ENCODE peak calls at places on chromosomes 1 and 21, in ten cellular contexts. One of them, this sample, is unnamed. For H3K4me1, the result is how much of the 10 kb centered on the place peaks cover.

GRCh38 chr1:62368989-62369388 is 49.8 kb upstream of the KANK4 start:
- DNase-seq in spleen: no peak
- DNase-seq in left lung: no peak
- DNase-seq in Panc1: no peak
- DNase-seq in naive thymus-derived CD4-positive, alpha-beta T cell: no peak
- DNase-seq in heart right ventricle: no peak
- DNase-seq in CD4-positive, alpha-beta memory T cell: no peak
- DNase-seq in psoas muscle: no peak
- DNase-seq in OCI-LY7: no peak
- DNase-seq in GM23248: no peak
- DNase-seq in this sample: no peak

GRCh38 chr1:203165101-203165799 is 10.4 kb downstream of the MYBPH start:
- DNase-seq in spleen: no peak
- DNase-seq in left lung: no peak
- DNase-seq in Panc1: no peak
- DNase-seq in naive thymus-derived CD4-positive, alpha-beta T cell: no peak
- DNase-seq in heart right ventricle: no peak
- DNase-seq in CD4-positive, alpha-beta memory T cell: no peak
- DNase-seq in psoas muscle: no peak
- DNase-seq in OCI-LY7: no peak
- DNase-seq in GM23248: no peak
- DNase-seq in this sample: no peak

GRCh38 chr1:214404571-214405213 is 123.7 kb downstream of the SMYD2 start:
- DNase-seq in spleen: no peak
- DNase-seq in left lung: no peak
- DNase-seq in Panc1: no peak
- DNase-seq in naive thymus-derived CD4-positive, alpha-beta T cell: no peak
- DNase-seq in heart right ventricle: no peak
- DNase-seq in CD4-positive, alpha-beta memory T cell: no peak
- DNase-seq in psoas muscle: no peak
- DNase-seq in OCI-LY7: no peak
- DNase-seq in GM23248: no peak
- DNase-seq in this sample: no peak

GRCh38 chr1:29635501-29636263 is 399.4 kb downstream of the PTPRU start:
- DNase-seq in spleen: no peak
- DNase-seq in left lung: no peak
- DNase-seq in Panc1: no peak
- DNase-seq in naive thymus-derived CD4-positive, alpha-beta T cell: no peak
- DNase-seq in heart right ventricle: no peak
- DNase-seq in CD4-positive, alpha-beta memory T cell: no peak
- DNase-seq in psoas muscle: no peak
- DNase-seq in OCI-LY7: no peak
- DNase-seq in GM23248: no peak
- DNase-seq in this sample: no peak

GRCh38 chr1:42931911-42932422 is 26.7 kb downstream of the SLC2A1 start:
- DNase-seq in spleen: peak
- DNase-seq in left lung: peak
- DNase-seq in Panc1: no peak
- DNase-seq in naive thymus-derived CD4-positive, alpha-beta T cell: peak
- DNase-seq in heart right ventricle: peak
- DNase-seq in CD4-positive, alpha-beta memory T cell: peak
- DNase-seq in psoas muscle: peak
- DNase-seq in OCI-LY7: peak
- DNase-seq in GM23248: no peak
- DNase-seq in this sample: no peak

GRCh38 chr21:33848252-33848953 is 67.2 kb downstream of the ATP5PO start:
- DNase-seq in spleen: no peak
- DNase-seq in left lung: no peak
- DNase-seq in Panc1: no peak
- DNase-seq in naive thymus-derived CD4-positive, alpha-beta T cell: no peak
- DNase-seq in heart right ventricle: no peak
- DNase-seq in CD4-positive, alpha-beta memory T cell: no peak
- DNase-seq in psoas muscle: no peak
- DNase-seq in OCI-LY7: peak
- DNase-seq in GM23248: no peak
- DNase-seq in this sample: no peak

GRCh38 chr1:8554956-8555534 is 237.1 kb downstream of the SLC45A1 start:
- DNase-seq in spleen: no peak
- DNase-seq in left lung: no peak
- DNase-seq in Panc1: no peak
- DNase-seq in naive thymus-derived CD4-positive, alpha-beta T cell: no peak
- DNase-seq in heart right ventricle: no peak
- DNase-seq in CD4-positive, alpha-beta memory T cell: no peak
- DNase-seq in psoas muscle: no peak
- DNase-seq in OCI-LY7: no peak
- DNase-seq in GM23248: peak
- DNase-seq in this sample: peak

GRCh38 chr1:246724725-246725095 is 501 bp downstream of the SCCPDH start:
- DNase-seq in spleen: no peak
- DNase-seq in left lung: no peak
- DNase-seq in Panc1: no peak
- DNase-seq in naive thymus-derived CD4-positive, alpha-beta T cell: no peak
- DNase-seq in heart right ventricle: no peak
- DNase-seq in CD4-positive, alpha-beta memory T cell: no peak
- DNase-seq in psoas muscle: no peak
- DNase-seq in OCI-LY7: no peak
- DNase-seq in GM23248: peak
- DNase-seq in this sample: peak

GRCh38 chr1:89670711-89671110 is 37.8 kb downstream of the LRRC8C start:
- DNase-seq in spleen: no peak
- DNase-seq in left lung: no peak
- DNase-seq in Panc1: no peak
- DNase-seq in naive thymus-derived CD4-positive, alpha-beta T cell: no peak
- DNase-seq in heart right ventricle: no peak
- DNase-seq in CD4-positive, alpha-beta memory T cell: no peak
- DNase-seq in psoas muscle: no peak
- DNase-seq in OCI-LY7: no peak
- DNase-seq in GM23248: no peak
- DNase-seq in this sample: no peak

GRCh38 chr1:89670168-89670567 is 37.2 kb downstream of the LRRC8C start:
- DNase-seq in spleen: no peak
- DNase-seq in left lung: no peak
- DNase-seq in Panc1: no peak
- DNase-seq in naive thymus-derived CD4-positive, alpha-beta T cell: peak
- DNase-seq in heart right ventricle: no peak
- DNase-seq in CD4-positive, alpha-beta memory T cell: peak
- DNase-seq in psoas muscle: no peak
- DNase-seq in OCI-LY7: peak
- DNase-seq in GM23248: peak
- DNase-seq in this sample: peak

GRCh38 chr1:89671775-89672488 is 39.0 kb downstream of the LRRC8C start:
- DNase-seq in spleen: no peak
- DNase-seq in left lung: no peak
- DNase-seq in Panc1: peak
- DNase-seq in naive thymus-derived CD4-positive, alpha-beta T cell: no peak
- DNase-seq in heart right ventricle: no peak
- DNase-seq in CD4-positive, alpha-beta memory T cell: no peak
- DNase-seq in psoas muscle: no peak
- DNase-seq in OCI-LY7: no peak
- DNase-seq in GM23248: peak
- DNase-seq in this sample: no peak

GRCh38 chr1:89667691-89668090 is 34.8 kb downstream of the LRRC8C start:
- DNase-seq in spleen: no peak
- DNase-seq in left lung: no peak
- DNase-seq in Panc1: no peak
- DNase-seq in naive thymus-derived CD4-positive, alpha-beta T cell: no peak
- DNase-seq in heart right ventricle: no peak
- DNase-seq in CD4-positive, alpha-beta memory T cell: no peak
- DNase-seq in psoas muscle: no peak
- DNase-seq in OCI-LY7: no peak
- DNase-seq in GM23248: no peak
- DNase-seq in this sample: no peak

GRCh38 chr1:89669445-89669844 is 36.5 kb downstream of the LRRC8C start:
- DNase-seq in spleen: no peak
- DNase-seq in left lung: no peak
- DNase-seq in Panc1: no peak
- DNase-seq in naive thymus-derived CD4-positive, alpha-beta T cell: no peak
- DNase-seq in heart right ventricle: no peak
- DNase-seq in CD4-positive, alpha-beta memory T cell: no peak
- DNase-seq in psoas muscle: no peak
- DNase-seq in OCI-LY7: no peak
- DNase-seq in GM23248: no peak
- DNase-seq in this sample: no peak
- H3K4me3 ChIP-seq in spleen: no peak
- H3K4me3 ChIP-seq in left lung: no peak
- H3K4me3 ChIP-seq in Panc1: no peak
- H3K4me3 ChIP-seq in naive thymus-derived CD4-positive, alpha-beta T cell: no peak
- H3K4me3 ChIP-seq in heart right ventricle: no peak
- H3K4me3 ChIP-seq in CD4-positive, alpha-beta memory T cell: no peak
- H3K4me3 ChIP-seq in psoas muscle: no peak
- H3K4me3 ChIP-seq in OCI-LY7: peak
- H3K4me3 ChIP-seq in GM23248: no peak
- H3K4me3 ChIP-seq in this sample: no peak

GRCh38 chr1:3459051-3459908 is 4.8 kb downstream of the ARHGEF16 start:
- DNase-seq in spleen: no peak
- DNase-seq in left lung: peak
- DNase-seq in Panc1: no peak
- DNase-seq in naive thymus-derived CD4-positive, alpha-beta T cell: no peak
- DNase-seq in heart right ventricle: peak
- DNase-seq in CD4-positive, alpha-beta memory T cell: no peak
- DNase-seq in psoas muscle: peak
- DNase-seq in OCI-LY7: no peak
- DNase-seq in GM23248: no peak
- DNase-seq in this sample: no peak
- H3K4me1 ChIP-seq in spleen: under half
- H3K4me1 ChIP-seq in left lung: under half
- H3K4me1 ChIP-seq in Panc1: under half
- H3K4me1 ChIP-seq in naive thymus-derived CD4-positive, alpha-beta T cell: under half
- H3K4me1 ChIP-seq in heart right ventricle: under half
- H3K4me1 ChIP-seq in CD4-positive, alpha-beta memory T cell: under half
- H3K4me1 ChIP-seq in psoas muscle: under half
- H3K4me1 ChIP-seq in OCI-LY7: under half
- H3K4me1 ChIP-seq in GM23248: under half
- H3K4me1 ChIP-seq in this sample: under half

GRCh38 chr1:156078728-156079127 is 3.5 kb downstream of the MEX3A start:
- DNase-seq in spleen: no peak
- DNase-seq in left lung: no peak
- DNase-seq in Panc1: no peak
- DNase-seq in naive thymus-derived CD4-positive, alpha-beta T cell: no peak
- DNase-seq in heart right ventricle: no peak
- DNase-seq in CD4-positive, alpha-beta memory T cell: no peak
- DNase-seq in psoas muscle: no peak
- DNase-seq in OCI-LY7: no peak
- DNase-seq in GM23248: no peak
- DNase-seq in this sample: no peak

GRCh38 chr1:156075158-156075557 is 7.1 kb downstream of the MEX3A start:
- DNase-seq in spleen: no peak
- DNase-seq in left lung: no peak
- DNase-seq in Panc1: no peak
- DNase-seq in naive thymus-derived CD4-positive, alpha-beta T cell: no peak
- DNase-seq in heart right ventricle: no peak
- DNase-seq in CD4-positive, alpha-beta memory T cell: no peak
- DNase-seq in psoas muscle: no peak
- DNase-seq in OCI-LY7: no peak
- DNase-seq in GM23248: no peak
- DNase-seq in this sample: peak

GRCh38 chr1:156075775-156076204 is 6.5 kb downstream of the MEX3A start:
- DNase-seq in spleen: no peak
- DNase-seq in left lung: no peak
- DNase-seq in Panc1: no peak
- DNase-seq in naive thymus-derived CD4-positive, alpha-beta T cell: no peak
- DNase-seq in heart right ventricle: no peak
- DNase-seq in CD4-positive, alpha-beta memory T cell: no peak
- DNase-seq in psoas muscle: no peak
- DNase-seq in OCI-LY7: no peak
- DNase-seq in GM23248: no peak
- DNase-seq in this sample: no peak

GRCh38 chr1:156077430-156077760 is 4.9 kb downstream of the MEX3A start:
- DNase-seq in spleen: no peak
- DNase-seq in left lung: no peak
- DNase-seq in Panc1: no peak
- DNase-seq in naive thymus-derived CD4-positive, alpha-beta T cell: no peak
- DNase-seq in heart right ventricle: no peak
- DNase-seq in CD4-positive, alpha-beta memory T cell: no peak
- DNase-seq in psoas muscle: no peak
- DNase-seq in OCI-LY7: no peak
- DNase-seq in GM23248: no peak
- DNase-seq in this sample: no peak

DNA sequence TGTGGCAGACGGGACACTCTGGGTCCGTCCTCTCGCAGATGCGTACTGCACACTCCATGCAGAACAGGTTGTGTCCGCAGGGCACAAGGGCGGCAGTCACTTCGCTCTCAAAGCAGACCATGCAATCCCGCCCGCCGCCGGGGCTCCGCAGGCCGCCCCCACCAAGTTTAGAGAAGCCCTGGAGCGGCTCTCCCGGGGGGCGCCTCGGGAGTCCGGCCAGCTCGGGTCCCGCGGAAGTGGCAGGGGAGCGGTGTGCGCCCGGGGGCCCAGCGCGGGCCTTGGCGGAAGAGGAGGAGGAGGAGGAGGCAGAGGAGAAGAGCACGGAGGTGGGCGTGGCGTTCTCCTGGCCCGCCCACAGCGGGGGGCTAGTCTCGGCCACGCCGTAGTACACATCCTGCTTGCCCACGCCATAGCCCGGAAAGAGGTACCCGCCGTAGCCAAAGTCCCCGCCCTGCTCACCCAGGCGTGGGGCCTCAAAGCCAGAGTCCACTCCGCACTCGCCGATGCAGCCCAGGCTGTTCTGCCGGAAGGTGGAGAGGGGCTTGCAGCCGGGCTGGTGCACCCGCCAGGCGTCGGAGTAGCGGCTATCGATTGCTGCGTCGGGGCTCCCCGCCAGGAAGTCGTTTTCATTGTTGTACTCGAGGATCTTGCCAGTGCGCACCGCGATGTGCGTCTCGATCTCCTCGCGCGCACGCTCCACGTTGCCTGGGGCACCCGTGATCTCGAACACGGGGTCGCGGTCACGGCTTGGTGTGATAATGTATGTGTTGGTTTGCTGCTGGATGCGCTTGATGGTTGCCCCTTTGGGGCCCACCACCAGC is 5.4 kb downstream of the MEX3A start:
- DNase-seq in spleen: peak
- DNase-seq in left lung: no peak
- DNase-seq in Panc1: no peak
- DNase-seq in naive thymus-derived CD4-positive, alpha-beta T cell: no peak
- DNase-seq in heart right ventricle: peak
- DNase-seq in CD4-positive, alpha-beta memory T cell: no peak
- DNase-seq in psoas muscle: peak
- DNase-seq in OCI-LY7: peak
- DNase-seq in GM23248: no peak
- DNase-seq in this sample: no peak
- H3K4me3 ChIP-seq in spleen: peak
- H3K4me3 ChIP-seq in left lung: peak
- H3K4me3 ChIP-seq in Panc1: no peak
- H3K4me3 ChIP-seq in naive thymus-derived CD4-positive, alpha-beta T cell: no peak
- H3K4me3 ChIP-seq in heart right ventricle: peak
- H3K4me3 ChIP-seq in CD4-positive, alpha-beta memory T cell: no peak
- H3K4me3 ChIP-seq in psoas muscle: peak
- H3K4me3 ChIP-seq in OCI-LY7: peak
- H3K4me3 ChIP-seq in GM23248: no peak
- H3K4me3 ChIP-seq in this sample: no peak

DNA sequence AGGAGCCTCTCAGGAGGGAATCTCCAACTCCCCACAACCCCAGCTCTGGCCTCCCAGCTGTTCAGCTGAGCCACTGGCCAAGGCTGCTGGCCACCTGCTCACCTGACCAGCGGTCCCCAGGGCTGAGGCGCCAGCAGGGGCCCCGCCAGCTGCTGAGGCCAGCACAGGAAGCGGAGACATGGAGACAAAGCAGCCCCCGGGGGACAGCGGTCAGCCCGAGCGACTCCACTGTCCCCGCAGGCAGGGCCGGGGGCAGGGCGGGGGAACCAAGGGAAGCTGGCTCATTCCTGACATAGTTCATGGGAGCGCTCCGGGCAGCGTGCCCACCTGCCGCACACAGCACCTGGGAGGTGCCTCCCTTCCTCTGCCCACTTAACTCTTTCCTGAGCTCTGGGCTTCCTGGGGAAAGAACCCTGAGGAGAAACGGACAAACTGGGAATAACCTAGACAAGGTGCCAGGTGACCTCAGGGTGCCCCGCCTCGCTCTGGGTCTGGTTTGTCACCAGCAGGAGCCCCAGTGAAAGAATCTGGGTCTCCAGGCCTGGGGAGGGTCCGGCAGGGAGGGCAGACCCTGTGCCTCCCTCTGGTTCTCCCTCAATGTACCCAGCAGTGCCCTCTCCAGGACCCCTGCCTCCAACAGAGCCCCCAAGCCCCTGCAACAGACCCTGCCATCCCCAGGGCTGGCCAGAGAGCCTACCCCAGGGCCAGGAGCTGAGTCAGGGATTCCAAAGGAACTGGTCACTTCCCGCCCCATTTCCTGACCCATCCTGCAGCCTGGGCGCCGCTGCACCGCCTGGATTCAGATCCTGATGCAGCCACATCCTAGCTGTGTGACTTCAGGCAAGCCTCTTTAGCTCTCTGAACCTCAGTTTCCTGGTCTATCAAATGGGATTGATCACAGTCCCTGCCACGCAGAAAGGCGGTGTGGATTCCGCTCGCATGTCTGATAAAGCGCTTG is 10.6 kb downstream of the EPHA2 start:
- DNase-seq in spleen: peak
- DNase-seq in left lung: peak
- DNase-seq in Panc1: peak
- DNase-seq in naive thymus-derived CD4-positive, alpha-beta T cell: no peak
- DNase-seq in heart right ventricle: peak
- DNase-seq in CD4-positive, alpha-beta memory T cell: peak
- DNase-seq in psoas muscle: peak
- DNase-seq in OCI-LY7: no peak
- DNase-seq in GM23248: peak
- DNase-seq in this sample: peak
- H3K4me1 ChIP-seq in spleen: under half
- H3K4me1 ChIP-seq in left lung: half or more
- H3K4me1 ChIP-seq in Panc1: half or more
- H3K4me1 ChIP-seq in naive thymus-derived CD4-positive, alpha-beta T cell: under half
- H3K4me1 ChIP-seq in heart right ventricle: half or more
- H3K4me1 ChIP-seq in CD4-positive, alpha-beta memory T cell: under half
- H3K4me1 ChIP-seq in psoas muscle: under half
- H3K4me1 ChIP-seq in OCI-LY7: under half
- H3K4me1 ChIP-seq in GM23248: under half
- H3K4me1 ChIP-seq in this sample: half or more

This sample was measured in cardiac muscle cell.